ENCODE peak calls at places on chromosome 9, in nine cellular contexts. M is coronary artery, D is fibroblast of lung, N is PC-9, S is heart left ventricle, C is colonic mucosa, K is cardiac muscle cell, W is spleen, I is WERI-Rb-1. E is an unnamed sample.

GRCh38 chr9:127197861-127198430 is 66.6 kb upstream of the GARNL3 start:
- DNase-seq in M (no peak), D (no peak), N (no peak), S (peak), C (no peak), K (peak), W (peak), I (no peak), E (no peak)

GRCh38 chr9:99340281-99340680 is 118.2 kb downstream of the SEC61B start:
- DNase-seq in M (no peak), D (peak), N (no peak), S (no peak), C (no peak), K (no peak), W (no peak), I (no peak), E (no peak)

GRCh38 chr9:82665324-82665723 is 397.6 kb downstream of the RASEF start:
- DNase-seq in M (no peak), D (no peak), N (no peak), S (no peak), C (no peak), K (no peak), W (no peak), I (no peak), E (no peak)

GRCh38 chr9:36415822-36416515 is 15.9 kb upstream of the RNF38 start:
- DNase-seq in M (no peak), D (no peak), N (no peak), S (no peak), C (no peak), K (no peak), W (no peak), I (no peak), E (no peak)

GRCh38 chr9:32431940-32432555 is 47.6 kb downstream of the ACO1 start:
- DNase-seq in M (no peak), D (peak), N (no peak), S (peak), C (peak), K (peak), W (peak), I (peak), E (no peak)

GRCh38 chr9:28970241-28970654 is 1397.0 kb upstream of the C9orf72 start:
- DNase-seq in M (no peak), D (no peak), N (no peak), S (no peak), C (no peak), K (no peak), W (no peak), I (no peak), E (no peak)

GRCh38 chr9:132809677-132810076 is 68.4 kb downstream of the AK8 start:
- DNase-seq in M (no peak), D (no peak), N (no peak), S (no peak), C (no peak), K (no peak), W (no peak), I (no peak), E (no peak)

GRCh38 chr9:93297659-93298497 is 113.9 kb downstream of the WNK2 start:
- DNase-seq in M (no peak), D (no peak), N (no peak), S (no peak), C (peak), K (no peak), W (peak), I (peak), E (peak)

GRCh38 chr9:109517798-109518435 is 19.8 kb upstream of the PTPN3 start:
- DNase-seq in M (no peak), D (no peak), N (peak), S (no peak), C (no peak), K (no peak), W (no peak), I (no peak), E (no peak)

GRCh38 chr9:126956929-126957686 is 42.5 kb downstream of the RALGPS1 start:
- DNase-seq in M (no peak), D (peak), N (peak), S (no peak), C (no peak), K (peak), W (no peak), I (peak), E (no peak)

GRCh38 chr9:12766357-12766756 is 8.5 kb upstream of the LURAP1L start:
- DNase-seq in M (no peak), D (no peak), N (no peak), S (no peak), C (no peak), K (no peak), W (no peak), I (no peak), E (peak)

GRCh38 chr9:127201731-127202130 is 62.8 kb upstream of the GARNL3 start:
- DNase-seq in M (no peak), D (no peak), N (no peak), S (no peak), C (no peak), K (no peak), W (no peak), I (no peak), E (no peak)

GRCh38 chr9:132190966-132191365 is 29.1 kb downstream of the NTNG2 start:
- DNase-seq in M (no peak), D (no peak), N (no peak), S (no peak), C (no peak), K (no peak), W (no peak), I (no peak), E (no peak)

DNA sequence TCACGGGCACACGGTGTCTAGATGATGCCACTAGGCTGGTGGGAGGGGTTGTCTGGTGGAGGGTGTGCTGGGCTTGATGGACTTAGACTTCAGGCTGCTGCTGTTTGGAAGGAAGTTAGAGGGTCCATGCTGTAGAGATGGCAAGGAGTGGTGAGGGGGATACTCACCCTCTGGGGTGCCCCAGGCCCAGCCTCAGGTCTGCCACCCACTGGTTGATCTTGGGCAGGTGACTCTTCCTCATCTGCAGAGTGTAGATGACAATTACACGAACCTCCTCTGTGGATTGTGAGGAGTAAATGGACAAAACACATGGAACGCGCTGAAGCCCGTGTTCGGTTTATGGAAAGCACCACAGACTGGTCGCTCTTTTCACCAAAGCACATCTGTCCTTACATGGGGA is 58.1 kb downstream of the ZNF618 start:
- DNase-seq in M (peak), D (no peak), N (no peak), S (no peak), C (peak), K (no peak), W (no peak), I (no peak), E (no peak)
- TF ChIP-seq CTCF in M (no peak), D (no peak), N (no peak), S (no peak), C (no peak), K (no peak), W (no peak), I (peak), E (no peak)

GRCh38 chr9:95045751-95046150 is 271.8 kb downstream of the FANCC start:
- DNase-seq in M (no peak), D (no peak), N (no peak), S (no peak), C (no peak), K (no peak), W (no peak), I (no peak), E (no peak)
- H3K4me3 ChIP-seq in M (peak), D (no peak), N (no peak), S (no peak), C (no peak), K (no peak), W (no peak), I (no peak), E (no peak)

GRCh38 chr9:131081868-131082267 is 14.5 kb upstream of the AIF1L start:
- DNase-seq in M (no peak), D (no peak), N (no peak), S (no peak), C (no peak), K (no peak), W (no peak), I (no peak), E (no peak)
- H3K27ac ChIP-seq in M (no peak), D (no peak), N (no peak), S (no peak), C (no peak), K (no peak), W (no peak), I (no peak), E (no peak)

DNA sequence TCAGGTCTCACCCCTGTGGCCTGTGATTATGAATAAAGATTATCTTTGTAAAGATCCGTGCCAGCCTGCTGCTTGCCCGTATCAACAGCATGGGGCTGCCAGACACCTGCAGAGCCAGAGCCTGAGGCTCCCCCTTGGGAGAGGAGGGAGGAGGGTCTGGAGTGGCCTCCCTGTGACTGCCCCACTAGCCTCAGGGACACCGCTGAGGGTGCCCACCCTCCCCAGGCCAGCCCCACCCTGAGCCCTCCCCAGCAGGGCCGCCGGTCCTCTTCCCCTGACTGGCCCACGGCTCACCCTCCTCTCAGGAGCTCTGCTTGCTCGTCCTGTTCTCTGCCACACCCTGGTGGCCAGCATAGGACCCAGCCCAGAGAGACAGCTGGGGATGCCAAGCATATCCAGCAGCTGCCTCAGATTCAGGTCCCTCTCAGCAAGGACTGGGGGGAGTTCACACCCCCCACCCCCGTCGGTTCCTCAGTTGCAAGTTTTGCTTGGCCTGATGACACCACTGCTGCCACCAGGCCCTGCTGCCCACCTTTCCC is 1.9 kb downstream of the SSNA1 start:
- DNase-seq in M (no peak), D (no peak), N (peak), S (no peak), C (no peak), K (no peak), W (no peak), I (no peak), E (no peak)
- TF ChIP-seq CTCF in M (no peak), D (no peak), N (peak), S (no peak), C (no peak), K (no peak), W (no peak), I (no peak), E (no peak)

DNA sequence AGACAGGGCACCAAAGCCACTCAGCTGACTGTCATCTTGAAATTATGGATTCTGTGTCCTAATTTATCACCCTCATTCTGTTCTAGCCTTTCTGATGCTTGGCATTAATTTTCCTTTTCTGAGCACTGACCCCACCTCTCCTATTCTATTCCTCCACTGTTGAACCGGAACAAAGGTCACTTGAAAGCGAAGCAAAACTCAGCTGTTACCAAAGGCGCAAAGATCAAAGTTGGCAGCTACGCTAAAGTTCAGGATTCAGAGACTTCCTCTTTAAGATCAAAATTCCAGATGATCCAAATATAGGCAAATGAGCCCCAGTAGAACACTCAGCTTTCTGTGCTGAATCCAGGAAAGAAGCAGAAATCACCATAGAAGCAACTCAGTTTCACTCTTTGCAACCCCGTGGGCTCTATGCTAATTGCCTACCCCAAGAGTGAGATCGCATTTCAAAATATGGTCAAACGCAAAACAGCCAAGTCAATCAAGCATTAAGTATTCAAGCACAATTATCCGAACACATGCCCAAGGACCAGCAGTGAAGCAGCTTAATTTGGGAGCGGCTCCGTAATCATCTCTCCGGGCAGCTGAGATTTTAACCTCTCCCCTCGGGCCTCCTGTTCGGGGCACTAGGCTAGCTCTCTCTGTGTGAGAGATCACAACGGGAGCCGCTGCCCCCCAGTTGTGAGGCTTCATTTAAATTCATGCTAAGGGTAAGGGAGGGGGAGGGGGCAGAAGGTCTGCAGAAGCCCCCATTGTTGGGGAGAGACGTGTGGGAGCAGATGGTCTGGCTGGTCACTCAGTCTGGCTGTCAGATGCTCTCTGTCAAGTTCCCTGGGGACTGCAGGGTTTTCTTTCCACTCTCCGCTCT is 288.6 kb downstream of the ELAVL2 start:
- DNase-seq in M (no peak), D (no peak), N (no peak), S (no peak), C (no peak), K (no peak), W (no peak), I (peak), E (no peak)
- H3K4me3 ChIP-seq in M (peak), D (no peak), N (no peak), S (no peak), C (no peak), K (no peak), W (no peak), I (peak), E (peak)

DNA sequence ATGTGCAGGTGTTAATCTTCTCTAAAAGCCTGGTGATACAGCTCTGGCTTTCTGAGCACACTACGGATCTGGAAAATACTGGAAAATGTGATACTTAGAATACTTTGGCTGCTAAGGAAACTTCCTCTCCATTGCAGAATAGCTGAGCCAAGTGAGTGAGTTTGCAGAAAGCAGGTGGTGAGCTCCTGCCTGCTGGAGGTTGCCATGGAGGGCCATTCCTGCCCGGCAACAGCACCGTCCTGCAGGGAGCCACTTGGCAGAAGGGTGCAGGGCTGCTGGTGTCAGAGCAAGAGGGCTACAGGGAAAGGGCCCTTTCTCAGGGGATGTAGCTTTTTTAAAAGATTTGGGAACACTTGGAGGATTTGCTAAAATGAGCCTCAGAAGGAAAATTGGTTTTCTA is 40.7 kb downstream of the SECISBP2 start:
- DNase-seq in M (peak), D (peak), N (no peak), S (no peak), C (no peak), K (no peak), W (no peak), I (peak), E (no peak)
- H3K27ac ChIP-seq in M (no peak), D (no peak), N (no peak), S (peak), C (no peak), K (no peak), W (peak), I (no peak), E (no peak)

GRCh38 chr9:137578518-137579258 is at the start of gene DPH7:
- DNase-seq in M (peak), D (peak), N (peak), S (peak), C (peak), K (peak), W (peak), I (peak), E (peak)

GRCh38 chr9:137580958-137581331 is 2.2 kb upstream of the DPH7 start:
- DNase-seq in M (no peak), D (no peak), N (no peak), S (no peak), C (no peak), K (no peak), W (no peak), I (no peak), E (no peak)

GRCh38 chr9:137579259-137579604 is 507 bp upstream of the DPH7 start:
- DNase-seq in M (no peak), D (no peak), N (no peak), S (no peak), C (no peak), K (no peak), W (peak), I (no peak), E (no peak)

GRCh38 chr9:137581361-137582285 is 2.9 kb upstream of the DPH7 start:
- DNase-seq in M (no peak), D (no peak), N (no peak), S (no peak), C (no peak), K (no peak), W (no peak), I (no peak), E (no peak)

DNA sequence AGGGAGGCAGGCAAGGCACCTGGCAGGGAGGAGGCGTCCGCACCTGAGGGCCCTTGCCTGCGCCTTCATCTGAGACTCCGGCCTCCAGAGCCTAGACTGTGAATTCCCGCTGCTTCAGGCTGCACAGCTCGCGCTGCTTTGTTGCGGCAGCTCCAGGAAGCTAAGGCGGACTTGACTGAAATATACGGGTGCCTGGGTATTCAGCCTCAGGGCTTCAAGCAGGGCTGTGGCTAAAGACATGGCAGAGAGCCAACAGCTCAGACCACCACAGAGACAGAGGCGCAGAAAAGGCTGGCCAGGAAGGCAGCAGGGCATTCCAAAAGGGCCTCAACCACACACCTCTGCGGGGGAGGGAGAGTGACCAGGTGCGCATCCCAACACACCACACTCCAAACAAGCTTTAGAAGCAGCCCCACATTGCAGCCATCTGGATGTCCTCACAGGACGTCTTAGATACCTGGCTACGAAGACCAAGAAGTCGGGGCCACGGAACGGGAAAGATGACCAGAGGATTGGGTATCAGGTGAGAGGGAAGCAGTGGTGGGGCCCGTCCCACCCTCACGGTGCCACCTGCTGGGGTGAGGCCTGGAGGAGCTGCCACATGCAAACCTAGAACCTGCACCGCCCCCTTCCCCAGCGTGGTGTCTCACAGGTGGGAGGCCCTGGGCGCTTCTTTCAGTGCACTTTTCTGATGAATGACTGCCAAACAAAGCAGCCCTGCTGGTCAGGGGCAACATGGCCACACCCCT is 1.7 kb upstream of the DPH7 start:
- DNase-seq in M (no peak), D (no peak), N (no peak), S (no peak), C (no peak), K (no peak), W (no peak), I (no peak), E (no peak)
- TF ChIP-seq CTCF in M (no peak), D (no peak), N (no peak), S (no peak), C (no peak), K (no peak), W (no peak), I (no peak), E (no peak)

GRCh38 chr9:77507212-77507961 is 140.7 kb downstream of the GNA14 start:
- DNase-seq in M (no peak), D (peak), N (no peak), S (no peak), C (no peak), K (peak), W (no peak), I (no peak), E (no peak)

GRCh38 chr9:77514886-77515711 is 133.0 kb downstream of the GNA14 start:
- DNase-seq in M (no peak), D (peak), N (no peak), S (peak), C (no peak), K (peak), W (no peak), I (no peak), E (no peak)

GRCh38 chr9:77513457-77513856 is 134.7 kb downstream of the GNA14 start:
- DNase-seq in M (no peak), D (no peak), N (no peak), S (no peak), C (no peak), K (no peak), W (no peak), I (no peak), E (no peak)

GRCh38 chr9:77512876-77513275 is 135.2 kb downstream of the GNA14 start:
- DNase-seq in M (no peak), D (no peak), N (no peak), S (no peak), C (no peak), K (peak), W (no peak), I (no peak), E (no peak)

GRCh38 chr9:77511525-77511924 is 136.6 kb downstream of the GNA14 start:
- DNase-seq in M (no peak), D (no peak), N (no peak), S (no peak), C (no peak), K (no peak), W (no peak), I (no peak), E (no peak)
- H3K4me3 ChIP-seq in M (no peak), D (no peak), N (no peak), S (no peak), C (no peak), K (no peak), W (no peak), I (no peak), E (no peak)

E was measured in upper lobe of right lung.